ENCODE peak calls at places on chromosome 12, in five cellular contexts. B is right atrium auricular region, T is AG09309, Y is fibroblast of mammary gland, N is brain microvascular endothelial cell. U is an unnamed sample.

GRCh38 chr12:10031771-10032175 is 1.3 kb downstream of the CLEC9A start:
- DNase-seq in T (peak), Y (peak), N (peak), B (no peak), U (no peak)

GRCh38 chr12:128245106-128245505 is 21.9 kb upstream of the TMEM132C start:
- DNase-seq in B (no peak), T (no peak), Y (peak), N (no peak), U (no peak)

GRCh38 chr12:103312742-103313354 is 182.9 kb downstream of the C12orf42 start:
- DNase-seq in B (no peak), T (no peak), Y (no peak), N (no peak), U (no peak)

GRCh38 chr12:100553851-100554404 is 19.6 kb upstream of the GAS2L3 start:
- DNase-seq in B (no peak), Y (peak), N (no peak), T (no peak), U (no peak)

GRCh38 chr12:93191956-93192355 is 185.8 kb upstream of the NUDT4 start:
- DNase-seq in T (peak), B (no peak), Y (peak), N (no peak), U (no peak)

GRCh38 chr12:131438874-131439273 is 272.0 kb upstream of the SFSWAP start:
- DNase-seq in Y (no peak), T (no peak), B (no peak), N (no peak), U (no peak)

GRCh38 chr12:32131666-32132065 is 25.0 kb downstream of the BICD1 start:
- DNase-seq in T (no peak), Y (no peak), B (no peak), N (no peak), U (no peak)

GRCh38 chr12:106978035-106978800 is 8.7 kb downstream of the MTERF2 start:
- DNase-seq in B (peak), N (no peak), T (no peak), Y (peak), U (no peak)

GRCh38 chr12:64497484-64497883 is 45.6 kb downstream of the TBK1 start:
- DNase-seq in B (no peak), Y (no peak), T (no peak), N (no peak), U (no peak)

GRCh38 chr12:6197996-6198395 is 2.2 kb upstream of the CD9 start:
- DNase-seq in T (no peak), B (no peak), Y (no peak), N (no peak), U (no peak)

GRCh38 chr12:75720807-75721206 is 209.4 kb upstream of the KRR1 start:
- DNase-seq in T (no peak), N (no peak), B (no peak), Y (no peak), U (no peak)

GRCh38 chr12:38934078-38934584 is 28.7 kb upstream of the CPNE8 start:
- DNase-seq in Y (no peak), N (no peak), T (no peak), B (no peak), U (no peak)

GRCh38 chr12:65876898-65877721 is 52.8 kb downstream of the HMGA2 start:
- DNase-seq in B (no peak), Y (peak), T (no peak), N (no peak), U (no peak)

GRCh38 chr12:21336656-21337055 is 1.9 kb upstream of the SLCO1A2 start:
- DNase-seq in T (no peak), B (no peak), N (no peak), Y (no peak), U (no peak)

GRCh38 chr12:6758511-6758910 is 5.6 kb upstream of the MLF2 start:
- DNase-seq in Y (no peak), N (no peak), T (no peak), B (no peak), U (no peak)

GRCh38 chr12:52389313-52390207 is 4.1 kb upstream of the KRT84 start:
- DNase-seq in N (no peak), Y (peak), B (no peak), T (no peak), U (no peak)

GRCh38 chr12:52387859-52388258 is 2.4 kb upstream of the KRT84 start:
- DNase-seq in N (no peak), T (no peak), B (no peak), Y (no peak), U (no peak)

GRCh38 chr12:52392465-52393007 is 7.1 kb upstream of the KRT84 start:
- DNase-seq in B (no peak), N (no peak), T (no peak), Y (no peak), U (no peak)

GRCh38 chr12:52391618-52392002 is 6.2 kb upstream of the KRT84 start:
- DNase-seq in Y (peak), B (no peak), N (no peak), T (no peak), U (no peak)

GRCh38 chr12:52390739-52391617 is 5.5 kb upstream of the KRT84 start:
- DNase-seq in B (no peak), N (peak), Y (peak), T (no peak), U (peak)
- TF ChIP-seq CTCF in B (peak), N (peak), Y (peak), T (peak), U (peak)

GRCh38 chr12:58302487-58303011 is 361.2 kb downstream of the ATP23 start:
- DNase-seq in Y (no peak), T (no peak), B (no peak), N (no peak), U (no peak)
- TF ChIP-seq CTCF in Y (no peak), T (no peak), B (no peak), N (no peak), U (no peak)

DNA sequence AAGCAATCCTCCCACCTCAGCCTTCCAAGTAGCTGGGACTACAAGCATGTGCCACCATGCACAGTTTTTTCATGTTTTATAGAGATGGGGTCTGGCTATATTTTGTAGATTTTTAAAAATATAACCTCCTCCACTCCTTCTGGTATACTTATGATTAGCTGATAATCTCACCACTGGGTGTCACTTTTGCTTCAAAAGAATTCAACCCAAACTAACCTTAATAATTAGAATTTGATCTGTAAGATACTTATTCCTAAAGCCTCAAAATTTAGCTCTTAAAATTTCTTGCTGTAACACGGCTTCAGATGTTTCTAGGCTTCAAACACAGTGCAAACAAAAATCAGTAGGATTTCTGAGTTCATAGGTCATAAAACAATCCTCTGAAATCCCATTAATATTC is 130.3 kb downstream of the CEP83 start:
- DNase-seq in T (no peak), B (no peak), Y (no peak), N (no peak), U (no peak)
- TF ChIP-seq CTCF in T (no peak), B (peak), Y (peak), N (no peak), U (no peak)

DNA sequence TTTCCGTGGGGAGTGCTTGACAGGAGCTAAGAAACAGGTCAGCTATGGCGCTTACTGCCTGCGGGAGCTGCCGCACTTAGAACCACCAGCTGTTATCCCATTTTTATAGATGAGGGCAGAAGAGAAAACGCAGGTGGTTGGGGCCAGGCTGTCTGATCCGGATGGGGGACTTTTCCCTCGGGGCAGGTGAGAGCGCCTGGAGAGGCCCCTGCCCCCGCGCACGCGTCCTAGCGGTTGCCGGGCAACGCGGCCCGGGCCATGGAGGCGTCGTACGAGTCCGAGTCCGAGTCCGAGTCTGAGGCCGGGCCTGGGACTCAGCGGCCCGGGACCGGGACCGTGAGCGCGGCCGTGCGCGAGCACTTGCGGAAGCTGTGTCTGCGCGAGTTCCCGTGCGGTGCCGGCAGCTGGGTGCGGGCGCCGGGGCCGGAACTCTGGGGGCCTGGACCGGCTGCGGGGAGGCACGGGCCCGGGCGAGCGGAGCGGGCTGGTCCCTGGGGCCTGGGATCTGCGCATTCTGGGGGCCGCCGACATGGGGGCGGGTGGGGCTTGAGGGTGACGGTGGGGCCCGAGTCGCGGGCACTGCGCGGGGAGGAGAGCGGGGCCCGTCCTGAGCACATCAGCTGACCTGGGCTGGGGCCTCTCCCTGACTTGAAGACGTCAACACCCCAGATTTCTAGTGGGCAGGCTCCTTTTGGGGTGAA is at the start of gene LRRC43:
- DNase-seq in B (no peak), T (no peak), Y (no peak), N (no peak), U (peak)
- TF ChIP-seq CTCF in B (no peak), T (no peak), Y (no peak), N (no peak), U (no peak)